ENCODE peak calls at places on chromosome 3, in seven cellular contexts. X is IMR-90, L is mesendoderm, S is H9, H is trophoblast cell, I is mesenchymal stem cell, C is H1. B is an unnamed sample.
A peak's percentile ranks its signal among the peaks of the same experiment; 100 is the strongest.

GRCh38 chr3:102206506-102207145 is 228.2 kb upstream of the ZPLD1 start:
- DNase-seq in X (peak; percentile 79), L (peak; percentile 36), S (no peak), H (peak; percentile 18), I (peak; percentile 86), C (no peak), B (no peak)

GRCh38 chr3:39228496-39228895 is 36.1 kb upstream of the XIRP1 start:
- DNase-seq in X (no peak), L (no peak), S (no peak), H (no peak), I (no peak), C (no peak), B (no peak)

GRCh38 chr3:126373682-126374601 is 16.7 kb upstream of the KLF15 start:
- DNase-seq in X (peak; percentile 43), L (no peak), S (no peak), H (peak; percentile 38), I (no peak), C (no peak), B (no peak)

GRCh38 chr3:170813261-170813660 is 56.7 kb downstream of the RPL22L1 start:
- DNase-seq in X (no peak), L (no peak), S (no peak), H (no peak), I (no peak), C (no peak), B (no peak)

GRCh38 chr3:173090492-173090891 is 50.5 kb downstream of the SPATA16 start:
- DNase-seq in X (no peak), L (no peak), S (no peak), H (no peak), I (no peak), C (no peak), B (no peak)

GRCh38 chr3:109926376-109926775 is 589.0 kb upstream of the DPPA4 start:
- DNase-seq in X (no peak), L (peak; percentile 31), S (no peak), H (peak; percentile 93), I (no peak), C (no peak), B (no peak)

GRCh38 chr3:31166249-31166885 is 271.9 kb upstream of the GADL1 start:
- DNase-seq in X (peak; percentile 84), L (peak; percentile 42), S (no peak), H (peak; percentile 65), I (peak; percentile 36), C (no peak), B (no peak)

GRCh38 chr3:71495708-71496472 is 87.6 kb downstream of the FOXP1 start:
- DNase-seq in X (peak; percentile 91), L (peak; percentile 87), S (peak; percentile 43), H (peak; percentile 94), I (peak; percentile 87), C (no peak), B (no peak)

GRCh38 chr3:69364354-69364753 is 21.5 kb downstream of the FRMD4B start:
- DNase-seq in X (no peak), L (no peak), S (no peak), H (peak; percentile 48), I (peak; percentile 56), C (no peak), B (no peak)

GRCh38 chr3:184715943-184716651 is 4.2 kb upstream of the MAGEF1 start:
- DNase-seq in X (peak; percentile 22), L (no peak), S (no peak), H (peak; percentile 35), I (no peak), C (no peak), B (no peak)

GRCh38 chr3:120683213-120683612 is 1.2 kb upstream of the HGD start:
- DNase-seq in X (peak; percentile 45), L (peak; percentile 34), S (no peak), H (no peak), I (no peak), C (no peak), B (no peak)

GRCh38 chr3:159629329-159630084 is 359.1 kb upstream of the IL12A start:
- DNase-seq in X (no peak), L (no peak), S (no peak), H (no peak), I (peak; percentile 22), C (no peak), B (no peak)
- H3K23ac ChIP-seq in X (no peak overlapping the region), L (no peak overlapping the region), S (no peak overlapping the region), H (no peak overlapping the region), I (no peak overlapping the region), C (no peak overlapping the region), B (no peak overlapping the region)

GRCh38 chr3:127693336-127693843 is 20.6 kb downstream of the ABTB1 start:
- DNase-seq in X (no peak), L (no peak), S (no peak), H (no peak), I (no peak), C (no peak), B (no peak)
- H2BK120ac ChIP-seq in X (no peak overlapping the region), L (no peak overlapping the region), S (no peak overlapping the region), H (no peak overlapping the region), I (no peak overlapping the region), C (no peak overlapping the region), B (no peak overlapping the region)

DNA sequence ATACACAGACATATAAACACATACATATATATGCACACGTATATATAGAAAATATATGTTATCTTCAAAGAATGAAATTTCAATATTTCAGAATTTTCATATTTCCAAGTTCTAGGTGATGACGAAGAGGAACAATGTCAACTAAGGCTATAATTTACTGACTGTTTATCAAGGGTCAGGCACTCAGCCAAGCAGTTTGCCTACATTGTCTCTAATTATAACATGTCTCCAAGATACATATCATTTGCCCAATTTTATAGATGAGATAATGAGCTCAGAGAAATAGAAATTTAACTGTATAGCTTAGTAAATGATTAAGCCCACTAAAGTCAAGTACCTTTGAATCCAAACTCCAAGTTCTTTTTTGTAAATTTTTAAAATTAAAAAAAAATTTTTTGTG is 99.9 kb upstream of the PLSCR4 start:
- DNase-seq in X (no peak), L (no peak), S (no peak), H (no peak), I (no peak), C (no peak), B (no peak)
- H3K23ac ChIP-seq in X (no peak overlapping the region), L (no peak overlapping the region), S (no peak overlapping the region), H (no peak overlapping the region), I (no peak overlapping the region), C (no peak overlapping the region), B (no peak overlapping the region)

GRCh38 chr3:64122476-64122875 is 99.2 kb upstream of the PSMD6 start:
- DNase-seq in X (no peak), L (no peak), S (no peak), H (no peak), I (no peak), C (no peak), B (no peak)
- H2BK120ac ChIP-seq in X (no peak overlapping the region), L (no peak overlapping the region), S (no peak overlapping the region), H (no peak overlapping the region), I (no peak overlapping the region), C (no peak overlapping the region), B (no peak overlapping the region)

DNA sequence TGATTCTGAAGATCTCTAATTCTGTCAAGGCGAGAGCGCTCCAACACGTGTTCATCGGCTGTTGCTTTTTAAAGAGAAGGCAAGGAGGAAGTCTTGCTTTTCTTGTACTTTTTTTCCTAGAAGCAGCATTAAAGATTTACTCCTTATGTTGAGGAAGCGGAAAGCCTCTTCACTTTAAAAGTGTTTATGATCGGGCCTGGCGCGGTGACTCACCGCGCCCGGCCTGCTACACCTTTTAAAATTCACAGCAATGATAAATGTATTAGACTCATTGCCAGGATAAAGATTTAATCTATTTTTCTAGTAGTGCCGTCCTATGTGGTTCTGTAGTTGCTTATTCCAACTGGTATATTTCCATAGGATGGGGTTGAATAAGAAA is 818 bp upstream of the ARF4 start:
- DNase-seq in X (peak; percentile 45), L (no peak), S (no peak), H (peak; percentile 65), I (no peak), C (no peak), B (no peak)
- H3K23ac ChIP-seq in X (peak overlapping the region; percentile 95), L (peak overlapping the region; percentile 94), S (no peak overlapping the region), H (no peak overlapping the region), I (no peak overlapping the region), C (no peak overlapping the region), B (no peak overlapping the region)

DNA sequence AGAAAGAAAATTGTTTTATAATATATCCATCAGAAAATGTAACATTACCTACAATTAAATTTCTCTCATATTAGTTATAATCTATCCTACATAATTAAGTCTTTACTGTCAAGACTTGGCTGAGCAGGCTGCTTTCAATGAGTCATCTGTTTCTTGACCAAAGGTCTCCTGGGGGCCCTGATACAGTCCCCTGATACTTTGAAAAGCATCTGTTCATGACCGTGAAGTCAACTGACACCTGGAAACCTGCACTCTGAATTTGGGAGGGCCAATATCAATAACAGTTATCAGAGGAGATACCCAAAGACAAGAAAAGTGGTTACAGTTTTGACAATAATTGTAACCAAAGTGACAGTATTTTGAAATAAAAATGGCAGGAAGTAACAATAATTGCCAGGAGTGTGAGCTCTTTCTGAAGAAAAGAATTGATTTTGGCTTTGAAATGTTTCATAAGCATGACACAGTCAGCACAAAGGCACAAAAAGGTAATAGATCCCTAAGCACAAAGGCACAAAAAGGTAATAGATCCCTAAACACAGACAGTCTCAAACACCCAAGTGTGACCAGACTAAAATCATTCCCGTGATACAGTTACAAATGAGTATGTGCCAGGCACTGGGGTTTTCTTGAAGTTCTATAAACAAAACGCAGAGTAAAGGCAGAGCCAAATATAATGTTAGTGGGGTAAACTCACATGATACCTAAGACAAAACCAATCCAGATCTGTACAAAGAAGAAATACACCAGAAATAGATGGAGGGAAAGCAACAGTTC is 260.7 kb downstream of the PLOD2 start:
- DNase-seq in X (no peak), L (no peak), S (no peak), H (no peak), I (no peak), C (no peak), B (no peak)
- H2BK120ac ChIP-seq in X (no peak overlapping the region), L (no peak overlapping the region), S (no peak overlapping the region), H (no peak overlapping the region), I (no peak overlapping the region), C (no peak overlapping the region), B (no peak overlapping the region)